ENCODE peak calls at places on chromosomes 6 and 20, in nine cellular contexts. M, W, T, A, U, D, J, C and O are unnamed samples.

GRCh38 chr6:157241411-157241979 is 81.8 kb downstream of the TMEM242 start:
- DNase-seq in W (no peak), U (peak; percentile 70), M (no peak), T (peak; percentile 62), A (no peak), C (no peak), J (no peak), D (peak; percentile 71), O (no peak)

GRCh38 chr6:13395272-13396237 is 67.2 kb upstream of the TBC1D7 start:
- DNase-seq in A (peak; percentile 79), J (peak; percentile 59), D (peak; percentile 92), C (peak; percentile 43), M (no peak), W (peak; percentile 75), U (peak; percentile 74), T (no peak), O (no peak)

GRCh38 chr6:7535498-7535897 is 6.0 kb upstream of the DSP start:
- DNase-seq in D (no peak), A (no peak), C (no peak), W (no peak), M (peak; percentile 58), T (peak; percentile 75), U (no peak), J (no peak), O (no peak)

GRCh38 chr6:25535302-25536225 is 116.5 kb upstream of the SCGN start:
- DNase-seq in A (no peak), M (no peak), D (no peak), J (no peak), W (no peak), T (no peak), C (no peak), U (no peak), O (no peak)

GRCh38 chr6:88165087-88165876 is 865 bp downstream of the CNR1 start:
- DNase-seq in T (peak; percentile 70), D (no peak), M (no peak), W (no peak), U (no peak), J (no peak), C (peak; percentile 39), A (no peak), O (no peak)

GRCh38 chr20:5090191-5090590 is 29.6 kb downstream of the PCNA start:
- DNase-seq in J (no peak), U (no peak), M (no peak), D (no peak), T (no peak), W (no peak), A (no peak), C (peak; percentile 34), O (no peak)

GRCh38 chr6:157571269-157571668 is 190.3 kb downstream of the ZDHHC14 start:
- DNase-seq in T (no peak), C (no peak), W (no peak), U (no peak), M (no peak), A (no peak), D (no peak), J (no peak), O (no peak)

GRCh38 chr6:90249044-90249443 is 47.6 kb downstream of the BACH2 start:
- DNase-seq in U (no peak), M (peak; percentile 60), W (no peak), A (no peak), T (peak; percentile 52), D (no peak), C (no peak), J (no peak), O (no peak)

GRCh38 chr20:47790032-47790965 is 5.0 kb upstream of the SULF2 start:
- DNase-seq in A (peak; percentile 89), T (peak; percentile 80), U (no peak), W (no peak), D (no peak), M (peak; percentile 92), J (no peak), C (no peak), O (no peak)

GRCh38 chr20:47196091-47197081 is 160.1 kb downstream of the ZMYND8 start:
- DNase-seq in T (peak; percentile 87), U (peak; percentile 25), W (no peak), D (peak; percentile 76), J (no peak), M (peak; percentile 47), C (peak; percentile 63), A (peak; percentile 63), O (peak; percentile 44)

GRCh38 chr6:152897807-152898399 is 84.9 kb downstream of the FBXO5 start:
- DNase-seq in W (no peak), J (peak; percentile 18), M (peak; percentile 56), A (peak; percentile 41), U (peak; percentile 13), D (peak; percentile 70), C (peak; percentile 42), T (peak; percentile 86), O (peak; percentile 45)

GRCh38 chr20:25050082-25050481 is 7.9 kb downstream of the ACSS1 start:
- DNase-seq in T (no peak), C (no peak), J (no peak), M (no peak), D (no peak), U (no peak), A (no peak), W (peak; percentile 30), O (no peak)

GRCh38 chr20:39897058-39897457 is 792.0 kb downstream of the MAFB start:
- DNase-seq in J (peak; percentile 87), M (peak; percentile 32), T (peak; percentile 77), D (no peak), A (peak; percentile 90), W (no peak), C (no peak), U (no peak), O (no peak)

GRCh38 chr20:39897781-39898466 is 791.1 kb downstream of the MAFB start:
- DNase-seq in T (no peak), D (no peak), W (no peak), U (no peak), M (no peak), J (no peak), A (peak; percentile 31), C (no peak), O (no peak)

GRCh38 chr20:39888310-39888709 is 800.7 kb downstream of the MAFB start:
- DNase-seq in M (no peak), W (no peak), A (no peak), C (no peak), J (no peak), T (no peak), D (no peak), U (no peak), O (no peak)

GRCh38 chr20:39890697-39891096 is 798.3 kb downstream of the MAFB start:
- DNase-seq in D (no peak), T (no peak), U (no peak), W (no peak), M (no peak), C (no peak), J (no peak), A (no peak), O (no peak)

DNA sequence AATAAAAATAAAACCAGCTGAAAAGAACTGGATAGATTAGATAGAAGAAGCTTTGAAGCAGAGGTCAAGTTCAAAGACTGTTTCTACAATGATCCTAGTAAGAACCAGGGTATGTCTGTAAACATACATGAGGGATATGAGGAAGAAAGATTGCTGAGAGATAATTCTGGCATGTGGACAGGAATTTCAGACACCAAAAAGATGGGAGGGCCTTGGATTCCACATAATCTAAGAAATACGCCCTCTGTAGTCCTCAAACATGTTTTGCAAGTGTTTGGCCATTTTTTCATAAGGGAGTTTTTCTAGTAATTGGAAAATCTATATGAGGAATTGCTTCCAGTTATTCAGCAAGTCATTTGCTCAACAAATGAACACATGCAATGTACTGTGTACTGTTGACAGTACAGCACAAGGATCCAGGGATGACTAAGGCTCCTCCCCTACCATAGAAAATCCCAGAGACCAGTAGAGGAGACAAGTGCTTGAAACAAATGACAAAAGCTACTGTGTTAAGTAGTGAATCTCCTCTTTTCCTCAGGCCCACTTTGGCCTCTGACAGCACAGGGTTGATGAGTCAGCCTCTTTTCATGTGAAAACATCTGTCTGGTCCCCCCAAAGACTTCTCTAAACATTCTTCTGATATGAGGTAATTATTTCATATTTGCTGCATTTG is 795.9 kb downstream of the MAFB start:
- DNase-seq in C (no peak), U (no peak), W (no peak), D (no peak), A (peak; percentile 82), T (peak; percentile 42), M (peak; percentile 56), J (peak; percentile 60), O (no peak)
- TF ChIP-seq CTCF in C (no peak), U (no peak), W (peak; percentile 5), D (no peak), A (peak; percentile 27), T (peak; percentile 33), M (no peak), J (peak; percentile 36), O (no peak)

GRCh38 chr20:54203281-54203680 is 4.6 kb upstream of the PFDN4 start:
- DNase-seq in U (no peak), W (no peak), C (no peak), J (no peak), A (no peak), T (no peak), M (no peak), D (no peak), O (no peak)
- H3K27ac ChIP-seq in U (no peak overlapping the region), W (no peak overlapping the region), C (no peak overlapping the region), J (no peak overlapping the region), A (no peak overlapping the region), T (no peak overlapping the region), M (no peak overlapping the region), D (peak overlapping the region; percentile 58), O (no peak overlapping the region)

DNA sequence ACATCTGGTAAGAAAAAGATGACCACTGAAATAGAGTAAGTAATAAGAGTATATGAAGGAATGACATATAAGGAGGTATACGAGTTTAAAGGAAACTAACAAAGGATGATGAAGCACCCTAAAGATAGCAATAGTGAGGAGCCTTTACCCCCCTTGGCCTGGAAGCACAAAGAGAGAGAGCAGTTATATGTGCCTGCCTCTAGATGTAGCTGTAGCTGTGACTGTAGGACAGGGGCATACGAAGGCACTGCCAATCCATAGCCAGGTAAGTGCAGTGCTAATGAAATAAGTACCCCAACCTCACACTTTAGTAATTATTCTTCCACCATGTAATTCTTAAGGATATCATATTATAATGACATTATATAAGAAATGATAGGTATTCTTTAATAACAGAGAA is 90.1 kb upstream of the FKBP1C start:
- DNase-seq in C (no peak), J (no peak), T (no peak), U (no peak), M (no peak), A (no peak), W (no peak), D (no peak), O (no peak)
- TF ChIP-seq CTCF in C (no peak), J (no peak), T (no peak), U (no peak), M (no peak), A (no peak), W (peak; percentile 20), D (no peak), O (no peak)

DNA sequence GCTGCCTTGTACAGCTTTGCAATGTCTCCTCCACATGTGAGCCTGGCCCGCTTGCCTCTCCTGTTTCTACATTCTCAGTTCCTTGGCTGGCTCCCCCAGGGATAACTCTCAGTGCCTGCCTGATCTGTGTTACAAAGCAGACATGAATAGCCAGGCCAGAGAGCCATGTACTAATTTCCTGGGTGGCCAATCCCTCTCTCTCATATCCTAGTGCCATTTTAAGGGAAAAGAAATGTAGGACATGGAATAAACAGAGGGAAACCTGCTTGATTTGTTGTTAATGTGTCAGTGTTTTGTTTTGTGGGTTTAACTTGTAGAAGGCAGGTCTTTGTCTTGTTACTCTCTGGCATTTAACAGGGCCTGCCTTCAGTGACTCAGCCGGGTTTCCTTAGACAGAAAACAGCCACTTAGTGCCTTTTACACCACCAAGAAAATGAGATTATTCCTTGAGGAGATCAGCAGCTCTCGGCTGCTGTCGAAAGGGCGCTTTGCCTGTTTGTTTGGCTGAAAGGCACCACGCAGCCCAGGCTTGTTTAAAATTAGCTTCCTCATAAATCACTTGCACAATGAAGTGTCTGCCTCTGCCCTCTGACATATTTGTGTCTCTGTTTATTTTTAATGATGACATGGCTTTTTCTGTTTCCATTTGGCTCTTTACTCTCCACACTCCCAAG is 702.7 kb downstream of the MAFB start:
- DNase-seq in A (peak; percentile 93), J (no peak), C (no peak), M (peak; percentile 48), D (peak; percentile 27), T (no peak), W (no peak), U (peak; percentile 20), O (no peak)
- H3K27ac ChIP-seq in A (peak overlapping the region; percentile 35), J (no peak overlapping the region), C (no peak overlapping the region), M (no peak overlapping the region), D (no peak overlapping the region), T (peak overlapping the region; percentile 49), W (no peak overlapping the region), U (peak overlapping the region; percentile 68), O (no peak overlapping the region)